ENCODE peak calls at places on chromosomes 2 and 18, in eight cellular contexts. One of them, this sample, is unnamed.

GRCh38 chr2:88698498-88699233 is 7.2 kb downstream of the RPIA start:
- DNase-seq in foreskin melanocyte: no peak
- DNase-seq in AG09309: no peak
- DNase-seq in amygdala: no peak
- DNase-seq in progenitor cell of endocrine pancreas: no peak
- DNase-seq in Calu3: peak; percentile 24
- DNase-seq in GM10248: no peak
- DNase-seq in activated T-cell treated with anti-CD3 and anti-CD28 coated beads, Interleukin-2, amount 50 U/mL, for 1 hour: no peak
- DNase-seq in this sample: no peak

GRCh38 chr2:25215948-25216679 is 47.7 kb upstream of the POMC start:
- DNase-seq in progenitor cell of endocrine pancreas: peak; percentile 68
- DNase-seq in activated T-cell treated with anti-CD3 and anti-CD28 coated beads, Interleukin-2, amount 50 U/mL, for 1 hour: peak; percentile 84
- DNase-seq in foreskin melanocyte: no peak
- DNase-seq in GM10248: peak; percentile 88
- DNase-seq in Calu3: peak; percentile 70
- DNase-seq in amygdala: no peak
- DNase-seq in AG09309: no peak
- DNase-seq in this sample: no peak

GRCh38 chr2:234495801-234496441 is 960 bp downstream of the ARL4C start:
- DNase-seq in progenitor cell of endocrine pancreas: no peak
- DNase-seq in foreskin melanocyte: no peak
- DNase-seq in AG09309: no peak
- DNase-seq in Calu3: peak; percentile 42
- DNase-seq in activated T-cell treated with anti-CD3 and anti-CD28 coated beads, Interleukin-2, amount 50 U/mL, for 1 hour: peak; percentile 63
- DNase-seq in amygdala: peak; percentile 7
- DNase-seq in GM10248: no peak
- DNase-seq in this sample: no peak

GRCh38 chr2:138486347-138487198 is 15.0 kb upstream of the SPOPL start:
- DNase-seq in amygdala: no peak
- DNase-seq in Calu3: no peak
- DNase-seq in progenitor cell of endocrine pancreas: no peak
- DNase-seq in foreskin melanocyte: no peak
- DNase-seq in GM10248: no peak
- DNase-seq in activated T-cell treated with anti-CD3 and anti-CD28 coated beads, Interleukin-2, amount 50 U/mL, for 1 hour: no peak
- DNase-seq in AG09309: no peak
- DNase-seq in this sample: peak; percentile 38

GRCh38 chr2:159773876-159774275 is 24.1 kb downstream of the CD302 start:
- DNase-seq in amygdala: no peak
- DNase-seq in progenitor cell of endocrine pancreas: no peak
- DNase-seq in Calu3: no peak
- DNase-seq in GM10248: no peak
- DNase-seq in foreskin melanocyte: no peak
- DNase-seq in activated T-cell treated with anti-CD3 and anti-CD28 coated beads, Interleukin-2, amount 50 U/mL, for 1 hour: no peak
- DNase-seq in AG09309: no peak
- DNase-seq in this sample: no peak

GRCh38 chr18:26656401-26656943 is 108.1 kb upstream of the KCTD1 start:
- DNase-seq in AG09309: no peak
- DNase-seq in progenitor cell of endocrine pancreas: no peak
- DNase-seq in amygdala: peak; percentile 26
- DNase-seq in foreskin melanocyte: no peak
- DNase-seq in GM10248: no peak
- DNase-seq in Calu3: peak; percentile 8
- DNase-seq in activated T-cell treated with anti-CD3 and anti-CD28 coated beads, Interleukin-2, amount 50 U/mL, for 1 hour: no peak
- DNase-seq in this sample: no peak

GRCh38 chr18:3305354-3305762 is 43.4 kb downstream of the MYL12B start:
- DNase-seq in progenitor cell of endocrine pancreas: no peak
- DNase-seq in Calu3: peak; percentile 28
- DNase-seq in AG09309: peak; percentile 89
- DNase-seq in foreskin melanocyte: peak; percentile 61
- DNase-seq in amygdala: no peak
- DNase-seq in activated T-cell treated with anti-CD3 and anti-CD28 coated beads, Interleukin-2, amount 50 U/mL, for 1 hour: no peak
- DNase-seq in GM10248: no peak
- DNase-seq in this sample: peak; percentile 55

GRCh38 chr2:64228126-64228678 is 84.0 kb upstream of the PELI1 start:
- DNase-seq in activated T-cell treated with anti-CD3 and anti-CD28 coated beads, Interleukin-2, amount 50 U/mL, for 1 hour: peak; percentile 68
- DNase-seq in Calu3: peak; percentile 63
- DNase-seq in amygdala: peak; percentile 91
- DNase-seq in AG09309: no peak
- DNase-seq in GM10248: peak; percentile 85
- DNase-seq in foreskin melanocyte: peak; percentile 88
- DNase-seq in progenitor cell of endocrine pancreas: peak; percentile 60
- DNase-seq in this sample: peak; percentile 94

GRCh38 chr2:119230630-119231185 is 7.1 kb downstream of the STEAP3 start:
- DNase-seq in Calu3: no peak
- DNase-seq in GM10248: no peak
- DNase-seq in activated T-cell treated with anti-CD3 and anti-CD28 coated beads, Interleukin-2, amount 50 U/mL, for 1 hour: no peak
- DNase-seq in progenitor cell of endocrine pancreas: no peak
- DNase-seq in foreskin melanocyte: no peak
- DNase-seq in AG09309: no peak
- DNase-seq in amygdala: no peak
- DNase-seq in this sample: no peak

GRCh38 chr2:113164234-113164929 is 9.4 kb upstream of the PSD4 start:
- DNase-seq in progenitor cell of endocrine pancreas: no peak
- DNase-seq in amygdala: no peak
- DNase-seq in GM10248: no peak
- DNase-seq in activated T-cell treated with anti-CD3 and anti-CD28 coated beads, Interleukin-2, amount 50 U/mL, for 1 hour: no peak
- DNase-seq in AG09309: no peak
- DNase-seq in foreskin melanocyte: no peak
- DNase-seq in Calu3: no peak
- DNase-seq in this sample: no peak

GRCh38 chr2:162734866-162735265 is 103.7 kb downstream of the KCNH7 start:
- DNase-seq in activated T-cell treated with anti-CD3 and anti-CD28 coated beads, Interleukin-2, amount 50 U/mL, for 1 hour: no peak
- DNase-seq in AG09309: no peak
- DNase-seq in amygdala: no peak
- DNase-seq in progenitor cell of endocrine pancreas: no peak
- DNase-seq in Calu3: no peak
- DNase-seq in foreskin melanocyte: no peak
- DNase-seq in GM10248: no peak
- DNase-seq in this sample: no peak

GRCh38 chr2:151030663-151031230 is 230.9 kb downstream of the RBM43 start:
- DNase-seq in activated T-cell treated with anti-CD3 and anti-CD28 coated beads, Interleukin-2, amount 50 U/mL, for 1 hour: no peak
- DNase-seq in Calu3: no peak
- DNase-seq in progenitor cell of endocrine pancreas: no peak
- DNase-seq in amygdala: no peak
- DNase-seq in AG09309: no peak
- DNase-seq in foreskin melanocyte: no peak
- DNase-seq in GM10248: no peak
- DNase-seq in this sample: no peak

GRCh38 chr2:144454466-144455287 is 65.2 kb downstream of the ZEB2 start:
- DNase-seq in activated T-cell treated with anti-CD3 and anti-CD28 coated beads, Interleukin-2, amount 50 U/mL, for 1 hour: no peak
- DNase-seq in progenitor cell of endocrine pancreas: no peak
- DNase-seq in Calu3: no peak
- DNase-seq in foreskin melanocyte: no peak
- DNase-seq in AG09309: no peak
- DNase-seq in amygdala: no peak
- DNase-seq in GM10248: no peak
- DNase-seq in this sample: no peak

GRCh38 chr18:3526421-3527354 is 76.7 kb downstream of the TGIF1 start:
- DNase-seq in GM10248: peak; percentile 48
- DNase-seq in foreskin melanocyte: peak; percentile 92
- DNase-seq in progenitor cell of endocrine pancreas: no peak
- DNase-seq in AG09309: peak; percentile 20
- DNase-seq in Calu3: no peak
- DNase-seq in amygdala: peak; percentile 43
- DNase-seq in activated T-cell treated with anti-CD3 and anti-CD28 coated beads, Interleukin-2, amount 50 U/mL, for 1 hour: no peak
- DNase-seq in this sample: peak; percentile 97

GRCh38 chr18:33821503-33821902 is 243.5 kb downstream of the ASXL3 start:
- DNase-seq in amygdala: no peak
- DNase-seq in GM10248: no peak
- DNase-seq in AG09309: no peak
- DNase-seq in progenitor cell of endocrine pancreas: no peak
- DNase-seq in activated T-cell treated with anti-CD3 and anti-CD28 coated beads, Interleukin-2, amount 50 U/mL, for 1 hour: no peak
- DNase-seq in foreskin melanocyte: no peak
- DNase-seq in Calu3: no peak
- DNase-seq in this sample: no peak

GRCh38 chr2:160372585-160372984 is 121.0 kb downstream of the RBMS1 start:
- DNase-seq in progenitor cell of endocrine pancreas: no peak
- DNase-seq in foreskin melanocyte: no peak
- DNase-seq in activated T-cell treated with anti-CD3 and anti-CD28 coated beads, Interleukin-2, amount 50 U/mL, for 1 hour: no peak
- DNase-seq in AG09309: no peak
- DNase-seq in Calu3: no peak
- DNase-seq in GM10248: no peak
- DNase-seq in amygdala: no peak
- DNase-seq in this sample: no peak

GRCh38 chr2:96950391-96951124 is 35.8 kb downstream of the FAM178B start:
- DNase-seq in activated T-cell treated with anti-CD3 and anti-CD28 coated beads, Interleukin-2, amount 50 U/mL, for 1 hour: no peak
- DNase-seq in amygdala: no peak
- DNase-seq in progenitor cell of endocrine pancreas: no peak
- DNase-seq in GM10248: no peak
- DNase-seq in Calu3: no peak
- DNase-seq in foreskin melanocyte: no peak
- DNase-seq in AG09309: no peak
- DNase-seq in this sample: no peak

GRCh38 chr2:149598014-149598395 is 10.4 kb upstream of the MMADHC start:
- DNase-seq in Calu3: no peak
- DNase-seq in GM10248: no peak
- DNase-seq in amygdala: no peak
- DNase-seq in foreskin melanocyte: no peak
- DNase-seq in progenitor cell of endocrine pancreas: no peak
- DNase-seq in activated T-cell treated with anti-CD3 and anti-CD28 coated beads, Interleukin-2, amount 50 U/mL, for 1 hour: no peak
- DNase-seq in AG09309: no peak
- DNase-seq in this sample: no peak

GRCh38 chr2:45812039-45812500 is 160.6 kb downstream of the PRKCE start:
- DNase-seq in foreskin melanocyte: no peak
- DNase-seq in AG09309: peak; percentile 35
- DNase-seq in GM10248: no peak
- DNase-seq in activated T-cell treated with anti-CD3 and anti-CD28 coated beads, Interleukin-2, amount 50 U/mL, for 1 hour: no peak
- DNase-seq in Calu3: no peak
- DNase-seq in amygdala: no peak
- DNase-seq in progenitor cell of endocrine pancreas: no peak
- DNase-seq in this sample: no peak

GRCh38 chr2:21039979-21040467 is 3.9 kb downstream of the APOB start:
- DNase-seq in activated T-cell treated with anti-CD3 and anti-CD28 coated beads, Interleukin-2, amount 50 U/mL, for 1 hour: no peak
- DNase-seq in amygdala: no peak
- DNase-seq in AG09309: no peak
- DNase-seq in progenitor cell of endocrine pancreas: no peak
- DNase-seq in GM10248: no peak
- DNase-seq in Calu3: no peak
- DNase-seq in foreskin melanocyte: no peak
- DNase-seq in this sample: no peak

This sample was measured in SK-MEL-5.